ENCODE peak calls at places on chromosome 21, in five cellular contexts. H is omental fat pad; W is stimulated activated CD4-positive, alpha-beta T cell treated with anti-CD3 and anti-CD28 coated beads, Interleukin-2, amount 100 ng/mL, for 4 hours; A is activated CD8-positive, alpha-beta memory T cell treated with anti-CD3 and anti-CD28 coated beads, Interleukin-2, amount 50 U/mL, for 48 hours; L is colonic mucosa. P is an unnamed sample.

GRCh38 chr21:38306833-38307232 is 50.0 kb downstream of the KCNJ15 start:
- DNase-seq in H (no peak), W (no peak), A (no peak), L (no peak), P (no peak)

GRCh38 chr21:38492002-38492401 is 6.3 kb downstream of the ERG start:
- DNase-seq in H (no peak), W (no peak), A (no peak), L (no peak), P (no peak)

GRCh38 chr21:34808569-34809204 is 139.9 kb downstream of the CLIC6 start:
- DNase-seq in H (no peak), W (no peak), A (no peak), L (no peak), P (no peak)

GRCh38 chr21:28543975-28544374 is 448.7 kb downstream of the LTN1 start:
- DNase-seq in H (no peak), W (no peak), A (no peak), L (no peak), P (no peak)

GRCh38 chr21:42505090-42505726 is 8.4 kb upstream of the SLC37A1 start:
- DNase-seq in H (no peak), W (no peak), A (no peak), L (no peak), P (no peak)

GRCh38 chr21:25929859-25930520 is 195.2 kb downstream of the GABPA start:
- DNase-seq in H (no peak), W (no peak), A (no peak), L (no peak), P (no peak)

GRCh38 chr21:39737376-39738000 is 7.5 kb upstream of the IGSF5 start:
- DNase-seq in H (no peak), W (no peak), A (no peak), L (no peak), P (no peak)

GRCh38 chr21:45293726-45294401 is 6.2 kb upstream of the POFUT2 start:
- DNase-seq in H (no peak), W (no peak), A (peak), L (peak), P (peak)

GRCh38 chr21:16007933-16008332 is 278.2 kb downstream of the USP25 start:
- DNase-seq in H (no peak), W (no peak), A (no peak), L (no peak), P (no peak)

GRCh38 chr21:35368326-35368725 is 319.2 kb upstream of the RUNX1 start:
- DNase-seq in H (no peak), W (no peak), A (no peak), L (no peak), P (no peak)

GRCh38 chr21:34351786-34352241 is 12.0 kb upstream of the KCNE2 start:
- DNase-seq in H (no peak), W (no peak), A (peak), L (peak), P (no peak)

GRCh38 chr21:42021751-42022430 is 11.7 kb upstream of the ZBTB21 start:
- DNase-seq in H (no peak), W (no peak), A (no peak), L (no peak), P (no peak)

GRCh38 chr21:38968887-38969543 is 163.3 kb downstream of the ETS2 start:
- DNase-seq in H (no peak), W (no peak), A (no peak), L (no peak), P (no peak)

GRCh38 chr21:34510148-34511142 is 1.6 kb downstream of the KCNE1 start:
- DNase-seq in H (no peak), W (peak), A (peak), L (peak), P (peak)

GRCh38 chr21:35226960-35227741 is 178.0 kb upstream of the RUNX1 start:
- DNase-seq in H (no peak), W (no peak), A (no peak), L (no peak), P (no peak)

GRCh38 chr21:46118871-46119564 is 21.1 kb downstream of the COL6A2 start:
- DNase-seq in H (peak), W (no peak), A (no peak), L (no peak), P (peak)

GRCh38 chr21:45329261-45330074 is 41.8 kb upstream of the POFUT2 start:
- DNase-seq in H (no peak), W (no peak), A (no peak), L (peak), P (no peak)

GRCh38 chr21:42609806-42610205 is 43.6 kb upstream of the PDE9A start:
- DNase-seq in H (no peak), W (no peak), A (peak), L (no peak), P (no peak)

GRCh38 chr21:34952701-34953100 is 96.4 kb downstream of the RUNX1 start:
- DNase-seq in H (no peak), W (no peak), A (no peak), L (no peak), P (no peak)

GRCh38 chr21:35861656-35862055 is 198.7 kb downstream of the SETD4 start:
- DNase-seq in H (no peak), W (no peak), A (no peak), L (no peak), P (no peak)

GRCh38 chr21:41255190-41255589 is 61.4 kb upstream of the FAM3B start:
- DNase-seq in H (no peak), W (no peak), A (no peak), L (no peak), P (no peak)

GRCh38 chr21:10272216-10272615 is 249.2 kb upstream of the TPTE start:
- DNase-seq in H (no peak), W (no peak), A (peak), L (no peak), P (no peak)

GRCh38 chr21:29939859-29940245 is at the start of gene GRIK1:
- DNase-seq in H (no peak), W (no peak), A (no peak), L (no peak), P (no peak)

GRCh38 chr21:32645261-32646182 is 33.3 kb upstream of the CFAP298 start:
- DNase-seq in H (no peak), W (no peak), A (no peak), L (no peak), P (no peak)